ENCODE peak calls at places on chromosomes 3 and 15, in eight cellular contexts. F is lower lobe of right lung; N is activated effector memory CD4-positive, alpha-beta T cell treated with anti-CD3 and anti-CD28 coated beads, Interleukin-2, amount 50 U/mL, for 16 hours; P is activated T-cell treated with anti-CD3 and anti-CD28 coated beads, Interleukin-2, amount 50 U/mL, for 72 hours; S is hippocampal formation; M is AG09319; G is astrocyte of the hippocampus; U is B cell. A is an unnamed sample.

GRCh38 chr3:41198950-41199865 is at the start of gene CTNNB1:
- DNase-seq in P (peak; percentile 93), G (peak; percentile 98), N (peak; percentile 96), M (peak; percentile 95), S (peak; percentile 91), F (peak; percentile 94), U (peak; percentile 92), A (peak; percentile 96)

GRCh38 chr15:92468987-92469386 is 75.3 kb downstream of the ST8SIA2 start:
- DNase-seq in M (no peak), U (no peak), P (no peak), G (no peak), N (no peak), F (no peak), S (no peak), A (no peak)

GRCh38 chr15:51331141-51331540 is 7.3 kb downstream of the CYP19A1 start:
- DNase-seq in P (no peak), N (no peak), M (no peak), G (no peak), U (no peak), S (no peak), F (no peak), A (peak; percentile 64)

GRCh38 chr3:69297525-69297924 is 88.4 kb downstream of the FRMD4B start:
- DNase-seq in N (no peak), F (no peak), U (no peak), G (no peak), P (no peak), M (no peak), S (no peak), A (no peak)

GRCh38 chr3:194370753-194371152 is 1.2 kb upstream of the LRRC15 start:
- DNase-seq in U (no peak), M (no peak), S (no peak), G (peak; percentile 36), P (no peak), N (no peak), F (no peak), A (no peak)

GRCh38 chr3:154971771-154972326 is 108.3 kb upstream of the MME start:
- DNase-seq in S (no peak), P (no peak), M (no peak), N (no peak), U (no peak), G (peak; percentile 21), F (no peak), A (peak; percentile 94)

GRCh38 chr3:118817748-118818165 is 216.9 kb downstream of the IGSF11 start:
- DNase-seq in G (peak; percentile 80), S (no peak), F (no peak), N (no peak), P (peak; percentile 42), M (peak; percentile 25), U (peak; percentile 50), A (peak; percentile 66)

GRCh38 chr15:45549831-45550230 is 27.3 kb upstream of the SLC30A4 start:
- DNase-seq in N (no peak), M (no peak), S (no peak), U (no peak), F (no peak), P (no peak), G (no peak), A (peak; percentile 5)

GRCh38 chr15:38873151-38873550 is 308.5 kb upstream of the RASGRP1 start:
- DNase-seq in F (no peak), N (no peak), M (no peak), P (no peak), G (no peak), U (no peak), S (no peak), A (no peak)

GRCh38 chr3:46442591-46443530 is 21.8 kb downstream of the LTF start:
- DNase-seq in G (peak; percentile 53), U (no peak), S (peak; percentile 42), M (no peak), N (no peak), F (no peak), P (peak; percentile 35), A (no peak)